ENCODE peak calls at places on chromosome 15, in six cellular contexts. One of them, this sample, is unnamed.

GRCh38 chr15:62880278-62880677 is 162.3 kb upstream of the TPM1 start:
- DNase-seq in fibroblast of the aortic adventitia: peak
- DNase-seq in SW480: no peak
- DNase-seq in stimulated activated CD4-positive, alpha-beta T cell treated with anti-CD3 and anti-CD28 coated beads, Interleukin-1b, Interleukin-23, amount 100 ng/mL, for 4 hours: no peak
- DNase-seq in HTR-8/SVneo: no peak
- DNase-seq in ELR: no peak
- DNase-seq in this sample: no peak

GRCh38 chr15:69954726-69955125 is 143.0 kb downstream of the TLE3 start:
- DNase-seq in fibroblast of the aortic adventitia: no peak
- DNase-seq in SW480: no peak
- DNase-seq in stimulated activated CD4-positive, alpha-beta T cell treated with anti-CD3 and anti-CD28 coated beads, Interleukin-1b, Interleukin-23, amount 100 ng/mL, for 4 hours: no peak
- DNase-seq in HTR-8/SVneo: no peak
- DNase-seq in ELR: no peak
- DNase-seq in this sample: no peak

GRCh38 chr15:38129531-38130199 is 123.0 kb upstream of the SPRED1 start:
- DNase-seq in fibroblast of the aortic adventitia: peak
- DNase-seq in SW480: no peak
- DNase-seq in stimulated activated CD4-positive, alpha-beta T cell treated with anti-CD3 and anti-CD28 coated beads, Interleukin-1b, Interleukin-23, amount 100 ng/mL, for 4 hours: no peak
- DNase-seq in HTR-8/SVneo: peak
- DNase-seq in ELR: peak
- DNase-seq in this sample: peak

GRCh38 chr15:100043069-100043641 is 298.6 kb downstream of the ADAMTS17 start:
- DNase-seq in fibroblast of the aortic adventitia: peak
- DNase-seq in SW480: peak
- DNase-seq in stimulated activated CD4-positive, alpha-beta T cell treated with anti-CD3 and anti-CD28 coated beads, Interleukin-1b, Interleukin-23, amount 100 ng/mL, for 4 hours: no peak
- DNase-seq in HTR-8/SVneo: peak
- DNase-seq in ELR: peak
- DNase-seq in this sample: no peak

GRCh38 chr15:92652576-92652966 is 3.0 kb downstream of the FAM174B start:
- DNase-seq in fibroblast of the aortic adventitia: no peak
- DNase-seq in SW480: no peak
- DNase-seq in stimulated activated CD4-positive, alpha-beta T cell treated with anti-CD3 and anti-CD28 coated beads, Interleukin-1b, Interleukin-23, amount 100 ng/mL, for 4 hours: no peak
- DNase-seq in HTR-8/SVneo: no peak
- DNase-seq in ELR: no peak
- DNase-seq in this sample: no peak

GRCh38 chr15:62506217-62506805 is 341.2 kb upstream of the C2CD4B start:
- DNase-seq in fibroblast of the aortic adventitia: peak
- DNase-seq in SW480: no peak
- DNase-seq in stimulated activated CD4-positive, alpha-beta T cell treated with anti-CD3 and anti-CD28 coated beads, Interleukin-1b, Interleukin-23, amount 100 ng/mL, for 4 hours: no peak
- DNase-seq in HTR-8/SVneo: peak
- DNase-seq in ELR: peak
- DNase-seq in this sample: no peak

GRCh38 chr15:68012911-68013310 is 41.2 kb upstream of the PIAS1 start:
- DNase-seq in fibroblast of the aortic adventitia: no peak
- DNase-seq in SW480: no peak
- DNase-seq in stimulated activated CD4-positive, alpha-beta T cell treated with anti-CD3 and anti-CD28 coated beads, Interleukin-1b, Interleukin-23, amount 100 ng/mL, for 4 hours: no peak
- DNase-seq in HTR-8/SVneo: no peak
- DNase-seq in ELR: no peak
- DNase-seq in this sample: no peak

GRCh38 chr15:94749848-94750617 is 518.7 kb downstream of the MCTP2 start:
- DNase-seq in fibroblast of the aortic adventitia: no peak
- DNase-seq in SW480: no peak
- DNase-seq in stimulated activated CD4-positive, alpha-beta T cell treated with anti-CD3 and anti-CD28 coated beads, Interleukin-1b, Interleukin-23, amount 100 ng/mL, for 4 hours: no peak
- DNase-seq in HTR-8/SVneo: no peak
- DNase-seq in ELR: no peak
- DNase-seq in this sample: no peak

GRCh38 chr15:83207622-83208356 is at the start of gene HDGFL3:
- DNase-seq in fibroblast of the aortic adventitia: peak
- DNase-seq in SW480: peak
- DNase-seq in stimulated activated CD4-positive, alpha-beta T cell treated with anti-CD3 and anti-CD28 coated beads, Interleukin-1b, Interleukin-23, amount 100 ng/mL, for 4 hours: no peak
- DNase-seq in HTR-8/SVneo: peak
- DNase-seq in ELR: peak
- DNase-seq in this sample: no peak

GRCh38 chr15:39194431-39194830 is 386.4 kb upstream of the THBS1 start:
- DNase-seq in fibroblast of the aortic adventitia: peak
- DNase-seq in SW480: no peak
- DNase-seq in stimulated activated CD4-positive, alpha-beta T cell treated with anti-CD3 and anti-CD28 coated beads, Interleukin-1b, Interleukin-23, amount 100 ng/mL, for 4 hours: no peak
- DNase-seq in HTR-8/SVneo: no peak
- DNase-seq in ELR: no peak
- DNase-seq in this sample: no peak

GRCh38 chr15:42165081-42165480 is 8.6 kb upstream of the PLA2G4F start:
- DNase-seq in fibroblast of the aortic adventitia: no peak
- DNase-seq in SW480: no peak
- DNase-seq in stimulated activated CD4-positive, alpha-beta T cell treated with anti-CD3 and anti-CD28 coated beads, Interleukin-1b, Interleukin-23, amount 100 ng/mL, for 4 hours: no peak
- DNase-seq in HTR-8/SVneo: no peak
- DNase-seq in ELR: peak
- DNase-seq in this sample: no peak

GRCh38 chr15:92034227-92034626 is 180.7 kb downstream of the SLCO3A1 start:
- DNase-seq in fibroblast of the aortic adventitia: no peak
- DNase-seq in SW480: no peak
- DNase-seq in stimulated activated CD4-positive, alpha-beta T cell treated with anti-CD3 and anti-CD28 coated beads, Interleukin-1b, Interleukin-23, amount 100 ng/mL, for 4 hours: no peak
- DNase-seq in HTR-8/SVneo: no peak
- DNase-seq in ELR: no peak
- DNase-seq in this sample: peak

GRCh38 chr15:39125904-39126303 is 455.0 kb upstream of the THBS1 start:
- DNase-seq in fibroblast of the aortic adventitia: peak
- DNase-seq in SW480: peak
- DNase-seq in stimulated activated CD4-positive, alpha-beta T cell treated with anti-CD3 and anti-CD28 coated beads, Interleukin-1b, Interleukin-23, amount 100 ng/mL, for 4 hours: peak
- DNase-seq in HTR-8/SVneo: peak
- DNase-seq in ELR: peak
- DNase-seq in this sample: no peak

GRCh38 chr15:78654272-78654671 is 13.3 kb upstream of the CHRNB4 start:
- DNase-seq in fibroblast of the aortic adventitia: no peak
- DNase-seq in SW480: no peak
- DNase-seq in stimulated activated CD4-positive, alpha-beta T cell treated with anti-CD3 and anti-CD28 coated beads, Interleukin-1b, Interleukin-23, amount 100 ng/mL, for 4 hours: no peak
- DNase-seq in HTR-8/SVneo: no peak
- DNase-seq in ELR: no peak
- DNase-seq in this sample: no peak

GRCh38 chr15:76674883-76675282 is 230.3 kb downstream of the SCAPER start:
- DNase-seq in fibroblast of the aortic adventitia: peak
- DNase-seq in SW480: no peak
- DNase-seq in stimulated activated CD4-positive, alpha-beta T cell treated with anti-CD3 and anti-CD28 coated beads, Interleukin-1b, Interleukin-23, amount 100 ng/mL, for 4 hours: no peak
- DNase-seq in HTR-8/SVneo: peak
- DNase-seq in ELR: peak
- DNase-seq in this sample: no peak

GRCh38 chr15:37931868-37932267 is 2.6 kb upstream of the TMCO5A start:
- DNase-seq in fibroblast of the aortic adventitia: peak
- DNase-seq in SW480: no peak
- DNase-seq in stimulated activated CD4-positive, alpha-beta T cell treated with anti-CD3 and anti-CD28 coated beads, Interleukin-1b, Interleukin-23, amount 100 ng/mL, for 4 hours: no peak
- DNase-seq in HTR-8/SVneo: no peak
- DNase-seq in ELR: peak
- DNase-seq in this sample: no peak

GRCh38 chr15:31457631-31458526 is 131.2 kb downstream of the KLF13 start:
- DNase-seq in fibroblast of the aortic adventitia: peak
- DNase-seq in SW480: no peak
- DNase-seq in stimulated activated CD4-positive, alpha-beta T cell treated with anti-CD3 and anti-CD28 coated beads, Interleukin-1b, Interleukin-23, amount 100 ng/mL, for 4 hours: no peak
- DNase-seq in HTR-8/SVneo: no peak
- DNase-seq in ELR: no peak
- DNase-seq in this sample: peak

GRCh38 chr15:57923311-57923710 is 142.2 kb downstream of the ALDH1A2 start:
- DNase-seq in fibroblast of the aortic adventitia: peak
- DNase-seq in SW480: no peak
- DNase-seq in stimulated activated CD4-positive, alpha-beta T cell treated with anti-CD3 and anti-CD28 coated beads, Interleukin-1b, Interleukin-23, amount 100 ng/mL, for 4 hours: no peak
- DNase-seq in HTR-8/SVneo: no peak
- DNase-seq in ELR: no peak
- DNase-seq in this sample: no peak

GRCh38 chr15:75468908-75469307 is 17.4 kb upstream of the SIN3A start:
- DNase-seq in fibroblast of the aortic adventitia: no peak
- DNase-seq in SW480: no peak
- DNase-seq in stimulated activated CD4-positive, alpha-beta T cell treated with anti-CD3 and anti-CD28 coated beads, Interleukin-1b, Interleukin-23, amount 100 ng/mL, for 4 hours: no peak
- DNase-seq in HTR-8/SVneo: no peak
- DNase-seq in ELR: no peak
- DNase-seq in this sample: no peak

GRCh38 chr15:85976986-85977385 is 102.7 kb upstream of the AGBL1 start:
- DNase-seq in fibroblast of the aortic adventitia: no peak
- DNase-seq in SW480: no peak
- DNase-seq in stimulated activated CD4-positive, alpha-beta T cell treated with anti-CD3 and anti-CD28 coated beads, Interleukin-1b, Interleukin-23, amount 100 ng/mL, for 4 hours: no peak
- DNase-seq in HTR-8/SVneo: peak
- DNase-seq in ELR: peak
- DNase-seq in this sample: no peak

GRCh38 chr15:94026458-94026967 is 204.8 kb upstream of the MCTP2 start:
- DNase-seq in fibroblast of the aortic adventitia: peak
- DNase-seq in SW480: peak
- DNase-seq in stimulated activated CD4-positive, alpha-beta T cell treated with anti-CD3 and anti-CD28 coated beads, Interleukin-1b, Interleukin-23, amount 100 ng/mL, for 4 hours: no peak
- DNase-seq in HTR-8/SVneo: no peak
- DNase-seq in ELR: peak
- DNase-seq in this sample: no peak

GRCh38 chr15:70892002-70892911 is at the start of the genes LRRC49 and THAP10:
- DNase-seq in fibroblast of the aortic adventitia: peak
- DNase-seq in SW480: peak
- DNase-seq in stimulated activated CD4-positive, alpha-beta T cell treated with anti-CD3 and anti-CD28 coated beads, Interleukin-1b, Interleukin-23, amount 100 ng/mL, for 4 hours: peak
- DNase-seq in HTR-8/SVneo: peak
- DNase-seq in ELR: peak
- DNase-seq in this sample: peak

GRCh38 chr15:73344051-73344450 is 24.7 kb downstream of the HCN4 start:
- DNase-seq in fibroblast of the aortic adventitia: no peak
- DNase-seq in SW480: no peak
- DNase-seq in stimulated activated CD4-positive, alpha-beta T cell treated with anti-CD3 and anti-CD28 coated beads, Interleukin-1b, Interleukin-23, amount 100 ng/mL, for 4 hours: no peak
- DNase-seq in HTR-8/SVneo: peak
- DNase-seq in ELR: peak
- DNase-seq in this sample: no peak

GRCh38 chr15:75705854-75706681 is 6.6 kb downstream of the CSPG4 start:
- DNase-seq in fibroblast of the aortic adventitia: no peak
- DNase-seq in SW480: no peak
- DNase-seq in stimulated activated CD4-positive, alpha-beta T cell treated with anti-CD3 and anti-CD28 coated beads, Interleukin-1b, Interleukin-23, amount 100 ng/mL, for 4 hours: no peak
- DNase-seq in HTR-8/SVneo: no peak
- DNase-seq in ELR: no peak
- DNase-seq in this sample: no peak

GRCh38 chr15:40313531-40314398 is 6.0 kb upstream of the PLCB2 start:
- DNase-seq in fibroblast of the aortic adventitia: no peak
- DNase-seq in SW480: peak
- DNase-seq in stimulated activated CD4-positive, alpha-beta T cell treated with anti-CD3 and anti-CD28 coated beads, Interleukin-1b, Interleukin-23, amount 100 ng/mL, for 4 hours: no peak
- DNase-seq in HTR-8/SVneo: no peak
- DNase-seq in ELR: no peak
- DNase-seq in this sample: peak

GRCh38 chr15:86236721-86237121 is 157.1 kb downstream of the AGBL1 start:
- DNase-seq in fibroblast of the aortic adventitia: no peak
- DNase-seq in SW480: no peak
- DNase-seq in stimulated activated CD4-positive, alpha-beta T cell treated with anti-CD3 and anti-CD28 coated beads, Interleukin-1b, Interleukin-23, amount 100 ng/mL, for 4 hours: no peak
- DNase-seq in HTR-8/SVneo: no peak
- DNase-seq in ELR: no peak
- DNase-seq in this sample: no peak

GRCh38 chr15:65413760-65414144 is 9.0 kb downstream of the IGDCC4 start:
- DNase-seq in fibroblast of the aortic adventitia: no peak
- DNase-seq in SW480: peak
- DNase-seq in stimulated activated CD4-positive, alpha-beta T cell treated with anti-CD3 and anti-CD28 coated beads, Interleukin-1b, Interleukin-23, amount 100 ng/mL, for 4 hours: no peak
- DNase-seq in HTR-8/SVneo: no peak
- DNase-seq in ELR: peak
- DNase-seq in this sample: no peak

GRCh38 chr15:40398413-40398873 is 7.2 kb upstream of the IVD start:
- DNase-seq in fibroblast of the aortic adventitia: no peak
- DNase-seq in SW480: no peak
- DNase-seq in stimulated activated CD4-positive, alpha-beta T cell treated with anti-CD3 and anti-CD28 coated beads, Interleukin-1b, Interleukin-23, amount 100 ng/mL, for 4 hours: no peak
- DNase-seq in HTR-8/SVneo: no peak
- DNase-seq in ELR: no peak
- DNase-seq in this sample: no peak

GRCh38 chr15:87287156-87287555 is 969.4 kb downstream of the NTRK3 start:
- DNase-seq in fibroblast of the aortic adventitia: peak
- DNase-seq in SW480: no peak
- DNase-seq in stimulated activated CD4-positive, alpha-beta T cell treated with anti-CD3 and anti-CD28 coated beads, Interleukin-1b, Interleukin-23, amount 100 ng/mL, for 4 hours: no peak
- DNase-seq in HTR-8/SVneo: peak
- DNase-seq in ELR: peak
- DNase-seq in this sample: no peak

GRCh38 chr15:63752075-63752684 is 81.6 kb downstream of the HERC1 start:
- DNase-seq in fibroblast of the aortic adventitia: peak
- DNase-seq in SW480: peak
- DNase-seq in stimulated activated CD4-positive, alpha-beta T cell treated with anti-CD3 and anti-CD28 coated beads, Interleukin-1b, Interleukin-23, amount 100 ng/mL, for 4 hours: peak
- DNase-seq in HTR-8/SVneo: peak
- DNase-seq in ELR: peak
- DNase-seq in this sample: no peak

GRCh38 chr15:64412216-64412615 is 24.6 kb downstream of the TRIP4 start:
- DNase-seq in fibroblast of the aortic adventitia: no peak
- DNase-seq in SW480: no peak
- DNase-seq in stimulated activated CD4-positive, alpha-beta T cell treated with anti-CD3 and anti-CD28 coated beads, Interleukin-1b, Interleukin-23, amount 100 ng/mL, for 4 hours: no peak
- DNase-seq in HTR-8/SVneo: no peak
- DNase-seq in ELR: no peak
- DNase-seq in this sample: no peak

GRCh38 chr15:99522288-99522687 is 43.5 kb upstream of the MEF2A start:
- DNase-seq in fibroblast of the aortic adventitia: no peak
- DNase-seq in SW480: no peak
- DNase-seq in stimulated activated CD4-positive, alpha-beta T cell treated with anti-CD3 and anti-CD28 coated beads, Interleukin-1b, Interleukin-23, amount 100 ng/mL, for 4 hours: no peak
- DNase-seq in HTR-8/SVneo: no peak
- DNase-seq in ELR: no peak
- DNase-seq in this sample: no peak

GRCh38 chr15:95259965-95260364 is 1028.6 kb downstream of the MCTP2 start:
- DNase-seq in fibroblast of the aortic adventitia: peak
- DNase-seq in SW480: no peak
- DNase-seq in stimulated activated CD4-positive, alpha-beta T cell treated with anti-CD3 and anti-CD28 coated beads, Interleukin-1b, Interleukin-23, amount 100 ng/mL, for 4 hours: no peak
- DNase-seq in HTR-8/SVneo: no peak
- DNase-seq in ELR: no peak
- DNase-seq in this sample: no peak

This sample was measured in lower leg skin.